ENCODE peak calls at places on chromosomes 13 and 19, in nine cellular contexts. G, X, D, Q, E, W, C, S and H are unnamed samples.

GRCh38 chr19:14871619-14872230 is 14.2 kb downstream of the OR7A17 start:
- DNase-seq in G (no peak), X (no peak), D (no peak), Q (no peak), E (peak; percentile 0), W (no peak), C (no peak), S (peak; percentile 44), H (no peak)

GRCh38 chr13:111462221-111462764 is 141.9 kb downstream of the TEX29 start:
- DNase-seq in G (no peak), X (no peak), D (no peak), Q (no peak), E (no peak), W (no peak), C (peak; percentile 40), S (no peak), H (no peak)

GRCh38 chr13:72121466-72121865 is 254.5 kb upstream of the DACH1 start:
- DNase-seq in G (no peak), X (no peak), D (no peak), Q (no peak), E (no peak), W (no peak), C (no peak), S (peak; percentile 45), H (no peak)

GRCh38 chr13:25170554-25171107 is 1.5 kb downstream of the AMER2 start:
- DNase-seq in G (no peak), X (no peak), D (no peak), Q (peak; percentile 62), E (peak; percentile 46), W (no peak), C (no peak), S (peak; percentile 56), H (no peak)

GRCh38 chr13:111893071-111893606 is 173.8 kb upstream of the SOX1 start:
- DNase-seq in G (no peak), X (no peak), D (peak; percentile 50), Q (peak; percentile 57), E (peak; percentile 89), W (no peak), C (peak; percentile 39), S (peak; percentile 84), H (no peak)

GRCh38 chr19:2426661-2427322 is 594 bp downstream of the TIMM13 start:
- DNase-seq in G (no peak), X (peak; percentile 36), D (peak; percentile 71), Q (peak; percentile 78), E (peak; percentile 72), W (no peak), C (no peak), S (peak; percentile 58), H (peak; percentile 77)

GRCh38 chr13:80497439-80497838 is 156.5 kb upstream of the SPRY2 start:
- DNase-seq in G (no peak), X (no peak), D (no peak), Q (no peak), E (no peak), W (no peak), C (no peak), S (no peak), H (no peak)

GRCh38 chr13:95281258-95281602 is 20.0 kb downstream of the ABCC4 start:
- DNase-seq in G (no peak), X (no peak), D (no peak), Q (no peak), E (no peak), W (no peak), C (no peak), S (no peak), H (no peak)

GRCh38 chr13:27208514-27208913 is 36.9 kb upstream of the USP12 start:
- DNase-seq in G (no peak), X (no peak), D (no peak), Q (no peak), E (no peak), W (no peak), C (no peak), S (no peak), H (no peak)

GRCh38 chr19:13156968-13157882 is 7.0 kb downstream of the IER2 start:
- DNase-seq in G (no peak), X (no peak), D (no peak), Q (no peak), E (no peak), W (no peak), C (no peak), S (no peak), H (no peak)

GRCh38 chr13:27794075-27794691 is 1.9 kb downstream of the GSX1 start:
- DNase-seq in G (no peak), X (no peak), D (no peak), Q (no peak), E (no peak), W (no peak), C (no peak), S (peak; percentile 63), H (no peak)

GRCh38 chr13:26052136-26052736 is 420 bp upstream of the SHISA2 start:
- DNase-seq in G (no peak), X (no peak), D (no peak), Q (no peak), E (peak; percentile 39), W (no peak), C (no peak), S (peak; percentile 43), H (no peak)

GRCh38 chr13:106701810-106702341 is 133.9 kb upstream of the ARGLU1 start:
- DNase-seq in G (no peak), X (no peak), D (no peak), Q (no peak), E (no peak), W (no peak), C (no peak), S (no peak), H (peak; percentile 34)

GRCh38 chr19:13036366-13036976 is 41.2 kb downstream of the NFIX start:
- DNase-seq in G (no peak), X (peak; percentile 62), D (no peak), Q (no peak), E (peak; percentile 88), W (no peak), C (no peak), S (no peak), H (peak; percentile 66)

GRCh38 chr13:32428581-32429072 is 697 bp upstream of the N4BP2L1 start:
- DNase-seq in G (no peak), X (no peak), D (no peak), Q (no peak), E (no peak), W (no peak), C (no peak), S (no peak), H (no peak)